ENCODE peak calls at places on chromosome 17, in ten cellular contexts. L is cardiac muscle cell; T is A549; P is WTC11; J is AG04450; G is CD4-positive, alpha-beta T cell; X is type B pancreatic cell; K is H9; R is lung; H is GM13977. E is an unnamed sample.

GRCh38 chr17:1095853-1096675 is 83.7 kb downstream of the ABR start:
- DNase-seq in K (no peak), P (no peak), R (no peak), L (no peak), T (no peak), X (no peak), G (no peak), J (no peak), H (no peak), E (peak; percentile 67)

GRCh38 chr17:45263477-45263860 is 1.6 kb upstream of the SPATA32 start:
- DNase-seq in H (no peak), T (no peak), L (no peak), X (no peak), G (no peak), P (no peak), K (peak; percentile 28), R (no peak), J (no peak), E (no peak)

GRCh38 chr17:2776589-2777241 is 19.5 kb upstream of the RAP1GAP2 start:
- DNase-seq in R (no peak), L (no peak), J (no peak), G (no peak), T (no peak), P (peak; percentile 76), X (no peak), K (peak; percentile 90), H (no peak), E (no peak)

GRCh38 chr17:33519692-33520091 is 226.6 kb upstream of the ASIC2 start:
- DNase-seq in L (no peak), G (no peak), R (no peak), H (no peak), T (no peak), K (no peak), X (no peak), J (no peak), P (no peak), E (no peak)

GRCh38 chr17:74921045-74921681 is 1.9 kb downstream of the USH1G start:
- DNase-seq in J (no peak), H (no peak), R (no peak), P (no peak), K (peak; percentile 55), L (no peak), X (no peak), T (no peak), G (no peak), E (no peak)

GRCh38 chr17:39663688-39664580 is 1.2 kb upstream of the TCAP start:
- DNase-seq in K (peak; percentile 92), H (no peak), X (no peak), G (no peak), L (peak; percentile 27), J (no peak), R (no peak), T (peak; percentile 70), P (peak; percentile 76), E (peak; percentile 66)

GRCh38 chr17:41970901-41971331 is 4.3 kb downstream of the CNP start:
- DNase-seq in L (no peak), R (no peak), G (no peak), T (no peak), K (no peak), P (no peak), J (no peak), H (no peak), X (no peak), E (no peak)

GRCh38 chr17:77329741-77330531 is 189.2 kb downstream of the SEC14L1 start:
- DNase-seq in L (no peak), R (peak; percentile 28), K (peak; percentile 32), J (no peak), G (no peak), H (no peak), T (no peak), P (peak; percentile 10), X (peak; percentile 65), E (peak; percentile 19)

GRCh38 chr17:71392715-71393567 is 727.9 kb upstream of the SOX9 start:
- DNase-seq in L (no peak), J (no peak), R (no peak), K (no peak), G (no peak), X (no peak), H (no peak), P (no peak), T (no peak), E (no peak)

GRCh38 chr17:9266769-9267168 is 245.5 kb downstream of the NTN1 start:
- DNase-seq in K (no peak), X (no peak), P (no peak), G (no peak), R (no peak), T (no peak), L (no peak), H (no peak), J (no peak), E (no peak)

GRCh38 chr17:812638-813204 is 30.6 kb downstream of the MRM3 start:
- DNase-seq in R (no peak), J (no peak), L (no peak), H (no peak), T (no peak), X (no peak), P (no peak), G (no peak), K (no peak), E (no peak)

GRCh38 chr17:42659079-42659931 is at the start of gene TUBG2:
- DNase-seq in L (peak; percentile 93), P (peak; percentile 96), X (peak; percentile 92), H (peak; percentile 88), J (peak; percentile 74), R (peak; percentile 89), K (peak; percentile 99), T (peak; percentile 94), G (peak; percentile 61), E (peak; percentile 84)

GRCh38 chr17:76063880-76064546 is 8.3 kb downstream of the SRP68 start:
- DNase-seq in R (no peak), L (no peak), J (no peak), T (no peak), P (no peak), K (no peak), X (no peak), H (no peak), G (peak; percentile 30), E (no peak)

GRCh38 chr17:59160203-59161025 is 4.9 kb downstream of the PRR11 start:
- DNase-seq in L (no peak), J (no peak), X (no peak), P (no peak), T (no peak), K (no peak), G (no peak), R (no peak), H (no peak), E (no peak)

GRCh38 chr17:61307905-61308886 is 91.4 kb upstream of the TBX2 start:
- DNase-seq in J (peak; percentile 98), G (no peak), R (peak; percentile 40), T (peak; percentile 79), X (no peak), L (peak; percentile 91), K (no peak), H (no peak), P (no peak), E (no peak)

GRCh38 chr17:5793899-5794298 is 209.6 kb upstream of the NLRP1 start:
- DNase-seq in X (no peak), T (no peak), K (peak; percentile 85), H (no peak), P (peak; percentile 41), L (no peak), G (no peak), R (no peak), J (no peak), E (no peak)

GRCh38 chr17:11644265-11645212 is 46.3 kb downstream of the DNAH9 start:
- DNase-seq in T (peak; percentile 82), L (peak; percentile 70), X (no peak), P (peak; percentile 56), G (peak; percentile 30), H (peak; percentile 32), R (peak; percentile 75), K (peak; percentile 85), J (no peak), E (peak; percentile 72)

GRCh38 chr17:19386276-19386863 is 620 bp downstream of the MFAP4 start:
- DNase-seq in G (no peak), L (peak; percentile 85), R (peak; percentile 67), J (peak; percentile 50), X (no peak), T (peak; percentile 73), P (no peak), K (no peak), H (no peak), E (peak; percentile 51)

DNA sequence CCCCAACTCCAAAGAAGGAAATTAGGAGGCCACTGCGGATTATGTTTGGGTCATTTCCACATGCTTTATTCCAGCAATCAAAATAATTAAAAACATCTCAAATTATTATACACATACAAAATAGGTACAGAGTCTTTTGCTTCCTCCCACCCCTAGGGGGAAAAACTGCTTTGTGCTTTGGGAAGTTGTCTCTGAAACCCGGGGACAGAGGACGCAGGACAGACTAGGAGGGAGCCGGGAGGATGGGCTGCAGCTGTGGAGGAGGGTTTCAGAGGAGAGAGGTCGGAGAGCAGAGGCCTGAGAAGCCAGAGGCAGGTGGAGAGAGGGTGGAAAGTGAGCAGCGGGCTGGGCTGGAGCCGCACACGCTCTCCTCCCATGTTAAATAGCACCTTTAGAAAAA is 17.4 kb downstream of the COL1A1 start:
- DNase-seq in R (no peak), T (no peak), H (no peak), L (peak; percentile 48), K (no peak), J (no peak), X (no peak), G (no peak), P (no peak), E (no peak)
- TF ChIP-seq CTCF in R (no peak), T (no peak), H (no peak), L (peak; percentile 30), K (peak; percentile 38), J (peak; percentile 40), X (peak; percentile 59), G (peak; percentile 11), P (no peak), E (no peak)

GRCh38 chr17:10463402-10463801 is 6.0 kb downstream of the MYH4 start:
- DNase-seq in R (no peak), H (no peak), X (no peak), J (no peak), P (peak; percentile 20), K (no peak), L (no peak), G (no peak), T (no peak), E (no peak)
- TF ChIP-seq CTCF in R (no peak), H (no peak), X (peak; percentile 48), J (no peak), P (no peak), K (peak; percentile 64), L (no peak), G (no peak), T (no peak), E (no peak)

GRCh38 chr17:65554568-65555223 is 6.8 kb downstream of the AXIN2 start:
- DNase-seq in H (no peak), T (no peak), J (no peak), L (no peak), X (no peak), G (no peak), K (no peak), R (no peak), P (no peak), E (no peak)
- TF ChIP-seq CTCF in H (no peak), T (no peak), J (peak; percentile 10), L (peak; percentile 23), X (peak; percentile 32), G (no peak), K (peak; percentile 22), R (no peak), P (no peak), E (no peak)

DNA sequence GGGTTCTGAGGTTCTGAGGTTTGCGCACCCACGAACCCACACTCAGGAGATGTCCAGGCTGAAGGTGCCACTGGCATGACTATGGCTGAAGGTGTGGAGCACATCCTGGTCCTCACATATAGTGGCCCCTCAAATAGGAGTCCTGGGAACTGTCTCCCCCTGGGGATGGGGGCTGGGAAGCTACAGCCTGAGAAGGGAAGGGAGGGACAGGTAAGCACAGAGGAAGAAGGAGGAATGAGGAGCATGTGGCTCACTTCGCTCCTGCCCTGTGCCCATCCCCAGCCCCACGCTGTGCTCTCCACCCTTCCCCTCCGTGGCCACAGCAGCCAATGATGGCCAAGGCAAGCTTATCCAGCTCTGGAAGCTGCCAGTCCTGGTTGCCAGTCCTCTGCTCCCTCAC is 123.9 kb upstream of the LHX1 start:
- DNase-seq in T (no peak), R (no peak), H (no peak), G (no peak), L (no peak), K (peak; percentile 72), X (no peak), P (no peak), J (no peak), E (no peak)
- TF ChIP-seq CTCF in T (no peak), R (no peak), H (no peak), G (no peak), L (no peak), K (peak; percentile 33), X (no peak), P (no peak), J (no peak), E (no peak)